ENCODE peak calls at places on chromosomes 16 and 17, in seven cellular contexts. One of them, this sample, is unnamed.

GRCh38 chr17:13699261-13699660 is 97.5 kb upstream of the HS3ST3A1 start:
- DNase-seq in SK-N-SH: no peak
- DNase-seq in HCT116: no peak
- DNase-seq in H1: no peak
- DNase-seq in GM12878: no peak
- DNase-seq in K562: no peak
- DNase-seq in HepG2: no peak
- DNase-seq in this sample: no peak

GRCh38 chr16:1035066-1035415 is 37.5 kb upstream of the SSTR5 start:
- DNase-seq in K562: no peak
- DNase-seq in H1: no peak
- DNase-seq in SK-N-SH: no peak
- DNase-seq in HepG2: no peak
- DNase-seq in GM12878: no peak
- DNase-seq in HCT116: no peak
- DNase-seq in this sample: no peak

GRCh38 chr16:13779676-13780075 is 140.3 kb upstream of the ERCC4 start:
- DNase-seq in HCT116: no peak
- DNase-seq in SK-N-SH: no peak
- DNase-seq in H1: no peak
- DNase-seq in GM12878: no peak
- DNase-seq in K562: peak; percentile 39
- DNase-seq in HepG2: no peak
- DNase-seq in this sample: no peak

GRCh38 chr17:49588726-49589555 is 13.3 kb downstream of the NXPH3 start:
- DNase-seq in SK-N-SH: peak; percentile 18
- DNase-seq in HCT116: no peak
- DNase-seq in K562: no peak
- DNase-seq in GM12878: no peak
- DNase-seq in HepG2: no peak
- DNase-seq in H1: no peak
- DNase-seq in this sample: no peak

GRCh38 chr16:49546059-49546458 is 172.5 kb downstream of the C16orf78 start:
- DNase-seq in GM12878: no peak
- DNase-seq in SK-N-SH: no peak
- DNase-seq in HepG2: no peak
- DNase-seq in H1: no peak
- DNase-seq in HCT116: no peak
- DNase-seq in K562: no peak
- DNase-seq in this sample: no peak

GRCh38 chr16:83185902-83186301 is 559.1 kb downstream of the CDH13 start:
- DNase-seq in H1: no peak
- DNase-seq in HCT116: no peak
- DNase-seq in K562: no peak
- DNase-seq in HepG2: no peak
- DNase-seq in GM12878: no peak
- DNase-seq in SK-N-SH: no peak
- DNase-seq in this sample: no peak

GRCh38 chr17:751269-752001 is 629 bp downstream of the GEMIN4 start:
- DNase-seq in H1: peak; percentile 54
- DNase-seq in SK-N-SH: peak; percentile 51
- DNase-seq in HepG2: no peak
- DNase-seq in GM12878: no peak
- DNase-seq in HCT116: no peak
- DNase-seq in K562: peak; percentile 23
- DNase-seq in this sample: peak; percentile 42

GRCh38 chr17:76442341-76443338 is 10.3 kb downstream of the UBE2O start:
- DNase-seq in SK-N-SH: no peak
- DNase-seq in HepG2: no peak
- DNase-seq in H1: no peak
- DNase-seq in HCT116: no peak
- DNase-seq in GM12878: no peak
- DNase-seq in K562: peak; percentile 46
- DNase-seq in this sample: no peak

GRCh38 chr17:80870401-80870800 is 121.2 kb upstream of the CHMP6 start:
- DNase-seq in K562: no peak
- DNase-seq in H1: no peak
- DNase-seq in GM12878: no peak
- DNase-seq in HCT116: no peak
- DNase-seq in SK-N-SH: no peak
- DNase-seq in HepG2: no peak
- DNase-seq in this sample: no peak

GRCh38 chr17:28701987-28702751 is 9.5 kb downstream of the PROCA1 start:
- DNase-seq in HCT116: no peak
- DNase-seq in K562: no peak
- DNase-seq in H1: no peak
- DNase-seq in SK-N-SH: no peak
- DNase-seq in HepG2: peak; percentile 73
- DNase-seq in GM12878: no peak
- DNase-seq in this sample: no peak

GRCh38 chr16:66135376-66135775 is 231.1 kb upstream of the CDH5 start:
- DNase-seq in H1: no peak
- DNase-seq in K562: no peak
- DNase-seq in GM12878: no peak
- DNase-seq in HCT116: no peak
- DNase-seq in HepG2: no peak
- DNase-seq in SK-N-SH: no peak
- DNase-seq in this sample: no peak

GRCh38 chr16:78363843-78364242 is 264.4 kb downstream of the WWOX start:
- DNase-seq in SK-N-SH: no peak
- DNase-seq in GM12878: no peak
- DNase-seq in HCT116: no peak
- DNase-seq in K562: peak; percentile 17
- DNase-seq in H1: no peak
- DNase-seq in HepG2: no peak
- DNase-seq in this sample: no peak

GRCh38 chr16:81148277-81148676 is 52.1 kb upstream of the GCSH start:
- DNase-seq in HCT116: no peak
- DNase-seq in HepG2: no peak
- DNase-seq in SK-N-SH: no peak
- DNase-seq in GM12878: no peak
- DNase-seq in K562: no peak
- DNase-seq in H1: no peak
- DNase-seq in this sample: no peak
- TF ChIP-seq JUND in HCT116: no peak
- TF ChIP-seq JUND in HepG2: no peak
- TF ChIP-seq JUND in SK-N-SH: no peak
- TF ChIP-seq JUND in GM12878: no peak
- TF ChIP-seq JUND in K562: no peak
- TF ChIP-seq JUND in H1: no peak
- TF ChIP-seq JUND in this sample: no peak

DNA sequence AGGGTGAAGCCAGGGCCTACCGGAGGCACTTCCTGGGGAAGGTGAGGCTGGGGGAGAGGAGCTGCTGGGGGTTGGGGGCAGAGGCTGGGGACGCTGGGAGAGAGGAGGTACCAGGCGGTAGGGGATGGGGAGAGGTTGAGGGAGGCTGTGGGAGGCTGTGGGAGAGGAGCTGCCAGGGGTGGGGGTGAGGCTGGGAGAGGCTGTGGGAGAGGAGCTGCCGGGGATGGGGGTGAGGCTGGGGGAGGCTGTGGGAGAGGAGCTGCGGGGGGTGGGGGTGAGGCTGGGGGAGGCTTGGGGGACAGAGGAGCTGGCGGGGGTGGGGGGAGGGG is 99.4 kb downstream of the OR1D5 start:
- DNase-seq in SK-N-SH: no peak
- DNase-seq in H1: no peak
- DNase-seq in HepG2: no peak
- DNase-seq in K562: no peak
- DNase-seq in GM12878: no peak
- DNase-seq in HCT116: no peak
- DNase-seq in this sample: no peak
- TF ChIP-seq JUND in SK-N-SH: no peak
- TF ChIP-seq JUND in H1: no peak
- TF ChIP-seq JUND in HepG2: no peak
- TF ChIP-seq JUND in K562: no peak
- TF ChIP-seq JUND in GM12878: no peak
- TF ChIP-seq JUND in HCT116: no peak
- TF ChIP-seq JUND in this sample: no peak

DNA sequence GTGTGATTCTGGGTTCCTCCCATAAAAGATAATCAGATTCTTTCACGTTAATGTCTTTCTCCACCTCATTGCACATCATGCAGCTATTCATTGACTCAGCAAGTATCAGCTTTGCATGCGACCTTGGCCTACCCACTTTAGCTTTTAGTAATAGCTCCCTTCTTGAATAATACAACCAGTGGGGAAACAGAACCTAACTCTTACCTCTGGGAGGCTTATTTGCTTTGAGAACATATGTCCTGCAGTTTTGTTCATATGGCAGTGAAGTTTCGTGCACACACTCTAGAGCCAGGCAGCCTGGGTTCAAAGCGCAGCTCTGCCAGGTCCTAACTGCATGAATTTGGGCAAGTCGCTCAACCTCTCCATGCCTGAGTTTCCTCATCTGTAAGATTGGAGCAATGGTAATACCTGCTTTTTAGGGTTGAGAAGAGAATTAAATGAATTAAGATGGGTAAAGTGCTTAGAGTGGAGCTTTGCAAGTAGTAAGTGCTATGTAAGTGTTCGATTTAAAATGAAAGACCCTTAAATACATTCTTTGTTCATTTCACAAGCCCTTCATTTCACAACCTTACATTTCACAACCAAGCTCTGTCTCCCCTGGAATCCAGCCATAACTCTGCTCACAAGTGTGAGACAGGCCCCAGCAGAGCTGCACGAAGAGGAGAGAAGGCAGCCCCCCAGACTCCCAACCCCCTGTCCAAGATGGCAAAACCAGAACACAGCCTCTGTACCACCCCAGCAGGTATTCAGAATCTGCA is 29.3 kb downstream of the MAPT start:
- DNase-seq in HepG2: peak; percentile 86
- DNase-seq in HCT116: no peak
- DNase-seq in SK-N-SH: no peak
- DNase-seq in GM12878: no peak
- DNase-seq in K562: no peak
- DNase-seq in H1: no peak
- DNase-seq in this sample: no peak
- TF ChIP-seq JUND in HepG2: no peak
- TF ChIP-seq JUND in HCT116: no peak
- TF ChIP-seq JUND in SK-N-SH: no peak
- TF ChIP-seq JUND in GM12878: no peak
- TF ChIP-seq JUND in K562: no peak
- TF ChIP-seq JUND in H1: no peak
- TF ChIP-seq JUND in this sample: no peak

DNA sequence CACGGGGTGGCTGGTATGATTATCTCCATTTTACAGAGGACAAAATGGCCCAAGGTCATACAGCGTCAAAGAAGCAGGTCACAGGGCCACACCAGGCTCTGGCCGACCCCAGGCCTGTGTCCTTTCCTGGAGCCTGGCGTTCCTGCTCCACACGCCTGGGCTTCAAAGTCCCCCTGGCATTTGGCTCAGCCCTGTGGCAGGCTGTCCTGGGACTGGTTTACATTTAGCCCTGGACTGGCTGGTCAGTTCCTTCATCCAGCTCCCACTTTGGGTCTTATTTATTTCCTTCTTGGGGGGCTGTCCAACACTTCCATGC is 15.3 kb downstream of the TBX2 start:
- DNase-seq in H1: peak; percentile 20
- DNase-seq in SK-N-SH: peak; percentile 47
- DNase-seq in GM12878: no peak
- DNase-seq in HCT116: no peak
- DNase-seq in K562: no peak
- DNase-seq in HepG2: no peak
- DNase-seq in this sample: no peak
- TF ChIP-seq JUND in H1: no peak
- TF ChIP-seq JUND in SK-N-SH: no peak
- TF ChIP-seq JUND in GM12878: no peak
- TF ChIP-seq JUND in HCT116: no peak
- TF ChIP-seq JUND in K562: no peak
- TF ChIP-seq JUND in HepG2: no peak
- TF ChIP-seq JUND in this sample: no peak

DNA sequence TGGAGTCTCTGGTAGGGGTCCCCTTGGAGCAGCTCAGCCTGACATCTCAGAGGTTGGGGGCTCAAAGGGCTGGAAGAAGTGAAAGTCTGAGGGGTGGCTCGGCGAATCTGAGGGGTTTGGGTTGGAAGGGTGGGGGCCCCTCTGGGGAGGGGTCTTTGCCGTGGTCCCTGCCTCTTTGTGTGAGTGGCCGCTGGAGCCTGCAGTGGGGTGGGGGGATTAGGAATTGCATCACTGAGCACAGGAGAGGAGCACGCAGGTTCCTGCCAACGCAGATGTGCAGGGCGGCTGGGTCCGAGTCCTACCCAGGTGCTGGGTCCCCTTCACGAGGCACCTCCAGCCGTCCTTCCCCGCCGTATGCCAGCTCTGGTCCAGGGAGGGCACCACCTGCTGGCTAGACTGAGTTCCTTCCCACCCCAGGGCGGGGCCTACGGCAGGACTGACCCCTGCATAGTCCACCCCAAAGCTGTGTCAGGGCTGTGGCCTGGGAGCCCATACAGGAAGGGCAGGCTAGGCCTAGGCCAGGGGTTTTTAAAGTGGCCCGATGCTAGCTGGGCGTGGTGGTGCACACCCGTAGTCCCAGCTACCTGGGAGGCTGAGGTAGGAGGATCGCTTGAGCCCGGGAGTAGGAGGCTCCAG is 9.9 kb downstream of the FMNL1 start:
- DNase-seq in HepG2: peak; percentile 71
- DNase-seq in HCT116: no peak
- DNase-seq in H1: peak; percentile 78
- DNase-seq in K562: peak; percentile 70
- DNase-seq in GM12878: no peak
- DNase-seq in SK-N-SH: peak; percentile 76
- DNase-seq in this sample: peak; percentile 46
- TF ChIP-seq JUND in HepG2: no peak
- TF ChIP-seq JUND in HCT116: no peak
- TF ChIP-seq JUND in H1: no peak
- TF ChIP-seq JUND in K562: no peak
- TF ChIP-seq JUND in GM12878: no peak
- TF ChIP-seq JUND in SK-N-SH: no peak
- TF ChIP-seq JUND in this sample: no peak

GRCh38 chr16:56748191-56748590 is 18.3 kb downstream of the NUP93 start:
- DNase-seq in SK-N-SH: no peak
- DNase-seq in HCT116: no peak
- DNase-seq in HepG2: no peak
- DNase-seq in GM12878: no peak
- DNase-seq in K562: no peak
- DNase-seq in H1: no peak
- DNase-seq in this sample: no peak
- TF ChIP-seq JUND in SK-N-SH: no peak
- TF ChIP-seq JUND in HCT116: no peak
- TF ChIP-seq JUND in HepG2: no peak
- TF ChIP-seq JUND in GM12878: no peak
- TF ChIP-seq JUND in K562: no peak
- TF ChIP-seq JUND in H1: no peak
- TF ChIP-seq JUND in this sample: no peak

DNA sequence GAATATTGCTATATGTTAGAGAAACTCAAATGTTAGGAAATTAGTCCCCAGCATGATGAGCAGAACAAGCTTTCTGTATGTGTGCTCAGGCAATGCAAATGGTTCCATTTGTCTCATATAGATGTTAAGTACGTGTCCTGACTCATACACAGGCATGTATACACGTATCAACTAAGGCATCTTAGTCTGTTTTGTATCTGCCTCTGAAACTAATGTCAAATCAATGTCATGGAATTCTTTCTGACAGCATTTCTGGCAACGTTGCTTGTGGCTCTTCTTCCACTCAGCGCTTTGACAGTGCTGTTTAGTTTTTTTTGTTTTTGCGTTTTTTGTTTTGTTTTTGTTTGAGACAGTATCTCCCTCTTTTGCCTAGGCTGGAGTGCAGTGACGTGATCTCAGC is 111.9 kb downstream of the CNTNAP4 start:
- DNase-seq in SK-N-SH: no peak
- DNase-seq in K562: no peak
- DNase-seq in H1: no peak
- DNase-seq in HCT116: no peak
- DNase-seq in HepG2: no peak
- DNase-seq in GM12878: no peak
- DNase-seq in this sample: no peak
- TF ChIP-seq JUND in SK-N-SH: no peak
- TF ChIP-seq JUND in K562: no peak
- TF ChIP-seq JUND in H1: no peak
- TF ChIP-seq JUND in HCT116: no peak
- TF ChIP-seq JUND in HepG2: no peak
- TF ChIP-seq JUND in GM12878: no peak
- TF ChIP-seq JUND in this sample: no peak

GRCh38 chr17:38341035-38341721 is 2.6 kb downstream of the GPR179 start:
- DNase-seq in H1: no peak
- DNase-seq in GM12878: no peak
- DNase-seq in SK-N-SH: peak; percentile 84
- DNase-seq in K562: no peak
- DNase-seq in HepG2: peak; percentile 47
- DNase-seq in HCT116: no peak
- DNase-seq in this sample: peak; percentile 53
- TF ChIP-seq JUND in H1: no peak
- TF ChIP-seq JUND in GM12878: no peak
- TF ChIP-seq JUND in SK-N-SH: no peak
- TF ChIP-seq JUND in K562: no peak
- TF ChIP-seq JUND in HepG2: no peak
- TF ChIP-seq JUND in HCT116: no peak
- TF ChIP-seq JUND in this sample: no peak